ENCODE peak calls at places on chromosomes 1 and 21, in eight cellular contexts. E, V, M, B, Q, G, A and L are unnamed samples.

GRCh38 chr1:3577300-3577699 is 34.0 kb downstream of the MEGF6 start:
- DNase-seq in M (no peak), B (peak), V (no peak), E (no peak), Q (no peak), G (no peak), A (peak), L (no peak)

GRCh38 chr1:245802941-245803665 is 648.3 kb downstream of the KIF26B start:
- DNase-seq in M (no peak), A (no peak), V (no peak), Q (no peak), E (no peak), B (no peak), G (no peak), L (no peak)

GRCh38 chr1:5067251-5067650 is 412.8 kb downstream of the AJAP1 start:
- DNase-seq in G (no peak), A (no peak), E (no peak), V (no peak), B (no peak), M (no peak), Q (no peak), L (no peak)

GRCh38 chr1:89910268-89910667 is 84.6 kb upstream of the ZNF326 start:
- DNase-seq in B (no peak), E (no peak), M (no peak), G (no peak), Q (no peak), A (no peak), V (no peak), L (no peak)

GRCh38 chr1:46793126-46793525 is 5.7 kb upstream of the CYP4B1 start:
- DNase-seq in Q (no peak), B (no peak), M (no peak), G (no peak), A (no peak), E (no peak), V (no peak), L (no peak)

GRCh38 chr21:45207839-45208626 is 79.7 kb downstream of the POFUT2 start:
- DNase-seq in V (no peak), M (no peak), G (no peak), E (no peak), B (no peak), Q (no peak), A (no peak), L (no peak)

GRCh38 chr1:62530516-62531154 is 66.7 kb upstream of the ANGPTL3 start:
- DNase-seq in Q (peak), M (peak), G (no peak), V (peak), E (peak), B (peak), A (peak), L (no peak)

GRCh38 chr1:203362561-203363055 is 11.7 kb upstream of the FMOD start:
- DNase-seq in V (no peak), B (no peak), Q (no peak), A (no peak), E (no peak), G (no peak), M (no peak), L (no peak)

GRCh38 chr1:152623203-152623844 is 421 bp upstream of the LCE3A start:
- DNase-seq in B (no peak), Q (no peak), M (no peak), G (no peak), E (no peak), A (no peak), V (no peak), L (no peak)

GRCh38 chr1:49200738-49201137 is 424.0 kb upstream of the BEND5 start:
- DNase-seq in Q (no peak), G (no peak), A (no peak), B (no peak), M (no peak), E (no peak), V (no peak), L (no peak)

GRCh38 chr1:111085666-111086065 is 54.2 kb downstream of the DRAM2 start:
- DNase-seq in B (no peak), V (no peak), E (no peak), A (no peak), G (no peak), Q (no peak), M (no peak), L (no peak)

GRCh38 chr1:115447672-115448071 is 109.6 kb upstream of the NGF start:
- DNase-seq in M (no peak), V (no peak), G (no peak), A (no peak), Q (no peak), E (no peak), B (no peak), L (no peak)

GRCh38 chr1:15328785-15329480 is 80.8 kb upstream of the EFHD2 start:
- DNase-seq in M (no peak), A (peak), B (peak), V (peak), E (no peak), G (no peak), Q (no peak), L (no peak)

GRCh38 chr1:186498695-186499389 is 37.9 kb upstream of the PDC start:
- DNase-seq in G (no peak), V (no peak), Q (no peak), B (peak), A (peak), M (no peak), E (peak), L (no peak)

GRCh38 chr1:85027242-85027983 is 20.9 kb downstream of the MCOLN3 start:
- DNase-seq in A (peak), E (peak), V (no peak), M (no peak), Q (no peak), G (no peak), B (peak), L (no peak)

GRCh38 chr21:40620386-40621145 is 226.4 kb downstream of the DSCAM start:
- DNase-seq in B (no peak), G (no peak), M (no peak), V (no peak), Q (no peak), A (no peak), E (no peak), L (no peak)

GRCh38 chr1:116489231-116489697 is 81.6 kb downstream of the CD58 start:
- DNase-seq in Q (peak), B (peak), V (no peak), A (peak), M (no peak), G (no peak), E (no peak), L (no peak)

GRCh38 chr1:93581917-93582850 is 99.5 kb downstream of the BCAR3 start:
- DNase-seq in V (peak), G (no peak), E (no peak), B (no peak), M (no peak), A (no peak), Q (peak), L (no peak)

GRCh38 chr1:240860023-240860422 is 248.1 kb upstream of the GREM2 start:
- DNase-seq in Q (no peak), G (no peak), M (no peak), E (no peak), V (no peak), A (no peak), B (no peak), L (no peak)

GRCh38 chr1:240854367-240854766 is 242.4 kb upstream of the GREM2 start:
- DNase-seq in Q (no peak), E (no peak), V (no peak), G (no peak), M (no peak), B (peak), A (peak), L (no peak)
- TF ChIP-seq CTCF in Q (no peak), E (no peak), V (no peak), G (no peak), M (no peak), B (no peak), A (peak), L (no peak)

GRCh38 chr21:43890042-43890441 is 25.0 kb downstream of the AGPAT3 start:
- DNase-seq in V (no peak), G (no peak), A (no peak), M (no peak), Q (no peak), E (no peak), B (no peak), L (no peak)
- TF ChIP-seq CTCF in V (no peak), G (no peak), A (no peak), M (no peak), Q (no peak), E (no peak), B (no peak), L (no peak)

DNA sequence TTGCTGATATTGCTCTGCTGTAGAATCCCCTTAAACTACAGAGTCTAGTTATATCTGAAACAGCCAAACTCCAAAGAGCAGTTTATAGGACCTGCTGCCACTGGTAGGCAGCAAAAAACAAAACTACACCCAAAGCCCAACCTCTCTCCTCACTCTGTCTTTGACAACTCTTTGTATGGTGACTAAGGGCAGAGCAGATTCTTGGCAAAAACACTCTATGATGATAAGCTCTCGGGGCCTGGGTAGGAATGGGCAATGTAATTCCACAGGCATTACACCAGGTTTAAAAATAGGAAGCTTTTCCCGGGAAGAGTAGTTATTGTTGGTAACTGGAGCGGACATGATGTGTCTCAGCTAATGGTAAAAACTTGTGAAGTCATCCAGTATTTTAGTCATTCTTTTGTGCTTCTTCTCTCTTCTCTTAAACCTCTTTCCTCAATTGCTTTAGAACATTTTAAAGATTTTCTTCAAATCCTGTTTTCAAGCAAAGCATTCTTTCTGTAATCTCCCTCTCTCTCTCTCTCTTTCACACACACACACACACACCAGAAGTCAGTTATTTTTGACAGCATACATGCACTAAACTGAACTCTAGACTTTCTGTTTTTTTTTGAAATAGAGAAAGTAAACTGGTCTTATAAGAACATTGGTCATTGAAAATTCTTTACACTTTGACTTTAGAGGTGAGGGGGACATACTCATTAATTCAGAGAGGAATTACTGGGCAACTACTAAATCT is 193.5 kb downstream of the PAPPA2 start:
- DNase-seq in V (peak), E (peak), A (peak), B (peak), M (no peak), G (no peak), Q (no peak), L (no peak)
- TF ChIP-seq CTCF in V (no peak), E (no peak), A (no peak), B (no peak), M (no peak), G (no peak), Q (no peak), L (no peak)

DNA sequence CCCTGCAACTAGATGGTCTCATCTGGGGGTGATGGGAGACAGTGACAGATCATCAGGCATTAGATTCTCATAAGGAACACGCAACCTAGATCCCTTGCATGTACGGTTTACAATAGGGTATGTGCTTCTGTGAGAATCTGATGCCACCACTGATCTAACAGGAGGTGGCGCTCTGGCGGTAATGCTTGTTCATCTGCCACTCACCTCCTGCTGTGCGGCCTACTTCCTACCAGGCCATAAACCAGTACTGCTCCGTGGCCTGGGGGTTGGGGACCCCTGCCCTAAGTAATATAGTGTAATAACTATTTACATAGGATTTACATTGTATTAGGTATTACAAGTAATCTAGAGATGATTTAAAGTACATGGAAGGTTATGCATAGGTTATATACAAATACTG is 134.9 kb downstream of the CLEC20A start:
- DNase-seq in Q (no peak), E (no peak), M (no peak), A (no peak), G (no peak), V (no peak), B (no peak), L (no peak)
- TF ChIP-seq CTCF in Q (no peak), E (no peak), M (no peak), A (no peak), G (no peak), V (no peak), B (no peak), L (no peak)

GRCh38 chr1:8092603-8093141 is 66.6 kb upstream of the ERRFI1 start:
- DNase-seq in A (no peak), E (no peak), M (no peak), Q (no peak), V (no peak), G (no peak), B (no peak), L (no peak)
- TF ChIP-seq CTCF in A (no peak), E (no peak), M (no peak), Q (no peak), V (no peak), G (no peak), B (no peak), L (no peak)

GRCh38 chr1:41423511-41424191 is 60.8 kb downstream of the EDN2 start:
- DNase-seq in E (no peak), G (no peak), B (no peak), V (peak), M (no peak), A (no peak), Q (peak), L (no peak)
- TF ChIP-seq CTCF in E (peak), G (no peak), B (no peak), V (no peak), M (peak), A (no peak), Q (no peak), L (no peak)

GRCh38 chr1:217590598-217590997 is 40.3 kb downstream of the GPATCH2 start:
- DNase-seq in M (no peak), B (no peak), G (no peak), Q (no peak), E (no peak), A (no peak), V (no peak), L (no peak)
- TF ChIP-seq CTCF in M (peak), B (no peak), G (no peak), Q (no peak), E (no peak), A (no peak), V (no peak), L (no peak)

DNA sequence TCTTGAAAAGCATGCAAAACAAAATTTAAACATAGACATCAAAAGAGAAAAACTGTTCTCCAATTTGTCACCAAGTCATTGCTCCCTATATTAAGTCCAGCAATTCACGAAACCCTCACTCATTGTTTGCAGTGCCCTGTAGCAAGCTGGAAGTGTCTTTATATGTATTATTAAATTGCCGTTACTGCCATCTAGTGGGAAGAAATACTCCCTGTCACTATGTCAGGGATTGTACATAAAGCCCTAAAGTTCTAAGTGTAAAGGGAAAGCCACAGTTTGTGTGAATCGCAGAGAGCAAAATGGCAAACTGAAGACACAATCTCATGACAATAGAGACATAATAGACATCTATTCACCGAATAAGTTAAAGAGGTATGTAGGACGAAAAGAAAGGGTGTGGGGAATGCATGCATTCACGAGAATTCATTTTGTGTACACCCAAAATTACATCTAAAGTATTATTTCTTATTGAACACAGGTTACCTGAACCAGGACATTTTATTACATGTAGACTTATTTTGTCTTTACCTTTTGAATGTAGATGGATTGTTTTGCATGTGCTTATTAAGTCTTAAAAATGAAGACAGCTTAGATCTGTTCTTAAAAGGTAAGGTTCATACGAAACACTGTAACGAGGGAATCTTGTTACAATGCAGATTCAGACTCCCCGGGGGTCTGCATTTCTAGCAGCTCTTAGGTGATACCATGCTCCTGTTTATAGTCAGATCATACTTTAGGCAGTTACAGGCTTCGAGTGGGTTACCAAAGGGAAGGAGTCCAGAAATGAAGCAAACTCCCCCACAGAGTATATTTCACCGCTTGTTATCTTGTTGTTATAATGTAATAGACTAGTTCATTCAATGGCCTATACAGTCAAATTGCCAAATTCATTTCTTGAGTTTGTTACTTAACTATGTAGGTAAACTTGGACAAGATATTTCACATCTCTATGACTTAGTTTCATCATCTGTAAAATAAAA is 600.8 kb downstream of the USP25 start:
- DNase-seq in M (no peak), Q (peak), G (no peak), A (peak), E (peak), V (peak), B (peak), L (no peak)
- TF ChIP-seq CTCF in M (peak), Q (peak), G (peak), A (peak), E (peak), V (peak), B (peak), L (peak)

GRCh38 chr1:12339410-12339809 is 109.6 kb downstream of the VPS13D start:
- DNase-seq in Q (no peak), M (no peak), E (no peak), A (no peak), V (no peak), B (no peak), G (no peak), L (no peak)
- TF ChIP-seq CTCF in Q (no peak), M (peak), E (peak), A (no peak), V (no peak), B (peak), G (no peak), L (no peak)

GRCh38 chr1:163874070-163874469 is 552.3 kb downstream of the NUF2 start:
- DNase-seq in G (no peak), E (no peak), V (no peak), M (no peak), B (no peak), A (no peak), Q (no peak), L (no peak)
- TF ChIP-seq CTCF in G (peak), E (peak), V (no peak), M (peak), B (peak), A (peak), Q (no peak), L (no peak)